ENCODE peak calls at places on chromosome 2, in four cellular contexts. S is nucleus accumbens, M is H9, Z is SHP77. J is an unnamed sample.

GRCh38 chr2:198715304-198715703 is 742.4 kb downstream of the SATB2 start:
- DNase-seq in S (no peak), Z (no peak), M (no peak), J (no peak)

GRCh38 chr2:149320362-149320761 is 10.0 kb upstream of the LYPD6 start:
- DNase-seq in M (no peak), Z (no peak), S (no peak), J (no peak)

GRCh38 chr2:113173563-113174368 is at the start of gene PSD4:
- DNase-seq in M (no peak), Z (no peak), S (no peak), J (no peak)

GRCh38 chr2:200944467-200945394 is 18.7 kb downstream of the ORC2 start:
- DNase-seq in M (no peak), Z (no peak), S (no peak), J (no peak)

GRCh38 chr2:224042191-224042696 is 3.2 kb upstream of the SERPINE2 start:
- DNase-seq in Z (no peak), S (peak; percentile 10), M (no peak), J (no peak)

GRCh38 chr2:96218508-96219131 is 10.0 kb upstream of the STARD7 start:
- DNase-seq in M (no peak), Z (no peak), S (no peak), J (no peak)

GRCh38 chr2:209367091-209367747 is 56.6 kb upstream of the MAP2 start:
- DNase-seq in Z (no peak), S (no peak), M (no peak), J (no peak)

GRCh38 chr2:124318913-124319312 is 293.8 kb downstream of the CNTNAP5 start:
- DNase-seq in Z (peak; percentile 18), S (no peak), M (no peak), J (no peak)

GRCh38 chr2:62570861-62571698 is 65.1 kb upstream of the TMEM17 start:
- DNase-seq in S (no peak), Z (no peak), M (peak; percentile 32), J (no peak)

GRCh38 chr2:10531874-10532273 is 83.7 kb upstream of the ODC1 start:
- DNase-seq in M (no peak), Z (peak; percentile 76), S (no peak), J (no peak)

GRCh38 chr2:170652637-170653417 is 62.3 kb upstream of the SP5 start:
- DNase-seq in S (no peak), M (no peak), Z (no peak), J (no peak)

GRCh38 chr2:217785544-217786045 is 217.2 kb downstream of the TNS1 start:
- DNase-seq in S (peak; percentile 69), Z (peak; percentile 35), M (peak; percentile 87), J (peak; percentile 33)

J was measured in iPS DF 19.7.